ENCODE peak calls at places on chromosome 15, in six cellular contexts. One of them, this sample, is unnamed.

GRCh38 chr15:92839696-92840095 is 60.4 kb upstream of the CHD2 start:
- DNase-seq in sigmoid colon: no peak
- DNase-seq in hypothalamus: no peak
- DNase-seq in C1 segment of cervical spinal cord: no peak
- DNase-seq in stimulated activated CD4-positive, alpha-beta T cell treated with anti-CD3 and anti-CD28 coated beads, Interleukin-1b, Interleukin-23, amount 100 ng/mL, for 4 hours: no peak
- DNase-seq in nephron progenitor cell: no peak
- DNase-seq in this sample: no peak

GRCh38 chr15:58330836-58331561 is 100.8 kb upstream of the LIPC start:
- DNase-seq in sigmoid colon: no peak
- DNase-seq in hypothalamus: no peak
- DNase-seq in C1 segment of cervical spinal cord: no peak
- DNase-seq in stimulated activated CD4-positive, alpha-beta T cell treated with anti-CD3 and anti-CD28 coated beads, Interleukin-1b, Interleukin-23, amount 100 ng/mL, for 4 hours: no peak
- DNase-seq in nephron progenitor cell: no peak
- DNase-seq in this sample: peak

GRCh38 chr15:100693451-100693850 is 91.1 kb downstream of the ASB7 start:
- DNase-seq in sigmoid colon: no peak
- DNase-seq in hypothalamus: no peak
- DNase-seq in C1 segment of cervical spinal cord: no peak
- DNase-seq in stimulated activated CD4-positive, alpha-beta T cell treated with anti-CD3 and anti-CD28 coated beads, Interleukin-1b, Interleukin-23, amount 100 ng/mL, for 4 hours: no peak
- DNase-seq in nephron progenitor cell: no peak
- DNase-seq in this sample: no peak

GRCh38 chr15:75723847-75724660 is 11.4 kb upstream of the CSPG4 start:
- DNase-seq in sigmoid colon: peak
- DNase-seq in hypothalamus: peak
- DNase-seq in C1 segment of cervical spinal cord: peak
- DNase-seq in stimulated activated CD4-positive, alpha-beta T cell treated with anti-CD3 and anti-CD28 coated beads, Interleukin-1b, Interleukin-23, amount 100 ng/mL, for 4 hours: no peak
- DNase-seq in nephron progenitor cell: peak
- DNase-seq in this sample: peak

GRCh38 chr15:101325263-101326025 is 30.4 kb upstream of the SNRPA1 start:
- DNase-seq in sigmoid colon: no peak
- DNase-seq in hypothalamus: no peak
- DNase-seq in C1 segment of cervical spinal cord: no peak
- DNase-seq in stimulated activated CD4-positive, alpha-beta T cell treated with anti-CD3 and anti-CD28 coated beads, Interleukin-1b, Interleukin-23, amount 100 ng/mL, for 4 hours: no peak
- DNase-seq in nephron progenitor cell: no peak
- DNase-seq in this sample: no peak

GRCh38 chr15:36778516-36778915 is 199.1 kb downstream of the CDIN1 start:
- DNase-seq in sigmoid colon: no peak
- DNase-seq in hypothalamus: no peak
- DNase-seq in C1 segment of cervical spinal cord: no peak
- DNase-seq in stimulated activated CD4-positive, alpha-beta T cell treated with anti-CD3 and anti-CD28 coated beads, Interleukin-1b, Interleukin-23, amount 100 ng/mL, for 4 hours: no peak
- DNase-seq in nephron progenitor cell: no peak
- DNase-seq in this sample: no peak

GRCh38 chr15:97036301-97036700 is 705.8 kb downstream of the NR2F2 start:
- DNase-seq in sigmoid colon: no peak
- DNase-seq in hypothalamus: no peak
- DNase-seq in C1 segment of cervical spinal cord: no peak
- DNase-seq in stimulated activated CD4-positive, alpha-beta T cell treated with anti-CD3 and anti-CD28 coated beads, Interleukin-1b, Interleukin-23, amount 100 ng/mL, for 4 hours: no peak
- DNase-seq in nephron progenitor cell: no peak
- DNase-seq in this sample: no peak

GRCh38 chr15:89442671-89443307 is 53.6 kb downstream of the RHCG start:
- DNase-seq in sigmoid colon: no peak
- DNase-seq in hypothalamus: no peak
- DNase-seq in C1 segment of cervical spinal cord: peak
- DNase-seq in stimulated activated CD4-positive, alpha-beta T cell treated with anti-CD3 and anti-CD28 coated beads, Interleukin-1b, Interleukin-23, amount 100 ng/mL, for 4 hours: peak
- DNase-seq in nephron progenitor cell: peak
- DNase-seq in this sample: peak

GRCh38 chr15:29805708-29806104 is 16.6 kb downstream of the TJP1 start:
- DNase-seq in sigmoid colon: no peak
- DNase-seq in hypothalamus: no peak
- DNase-seq in C1 segment of cervical spinal cord: no peak
- DNase-seq in stimulated activated CD4-positive, alpha-beta T cell treated with anti-CD3 and anti-CD28 coated beads, Interleukin-1b, Interleukin-23, amount 100 ng/mL, for 4 hours: no peak
- DNase-seq in nephron progenitor cell: no peak
- DNase-seq in this sample: no peak

GRCh38 chr15:58568157-58568571 is 136.4 kb downstream of the LIPC start:
- DNase-seq in sigmoid colon: no peak
- DNase-seq in hypothalamus: no peak
- DNase-seq in C1 segment of cervical spinal cord: no peak
- DNase-seq in stimulated activated CD4-positive, alpha-beta T cell treated with anti-CD3 and anti-CD28 coated beads, Interleukin-1b, Interleukin-23, amount 100 ng/mL, for 4 hours: no peak
- DNase-seq in nephron progenitor cell: no peak
- DNase-seq in this sample: no peak

This sample was measured in left kidney.